ENCODE peak calls at places on chromosomes 3 and 15, in six cellular contexts. Q, B, I, E, D and T are unnamed samples.

GRCh38 chr3:191158247-191158646 is 40.8 kb upstream of the OSTN start:
- DNase-seq in D (no peak), E (no peak), B (no peak), Q (no peak), I (no peak), T (no peak)

GRCh38 chr3:194905696-194906095 is 220.0 kb downstream of the FAM43A start:
- DNase-seq in B (no peak), Q (no peak), I (no peak), E (no peak), D (peak), T (peak)

GRCh38 chr3:130963878-130964277 is 62.7 kb downstream of the ASTE1 start:
- DNase-seq in B (no peak), I (no peak), Q (peak), E (no peak), D (peak), T (peak)

GRCh38 chr15:63191895-63192603 is 2.6 kb downstream of the RAB8B start:
- DNase-seq in I (no peak), D (no peak), Q (no peak), E (no peak), B (no peak), T (no peak)

GRCh38 chr15:44545934-44546802 is 9.2 kb downstream of the EIF3J start:
- DNase-seq in Q (no peak), B (no peak), I (no peak), D (peak), E (no peak), T (peak)

GRCh38 chr3:23324745-23325144 is 121.6 kb downstream of the UBE2E2 start:
- DNase-seq in D (peak), B (no peak), I (no peak), E (no peak), Q (no peak), T (peak)

GRCh38 chr3:39519076-39519475 is 51.6 kb downstream of the MOBP start:
- DNase-seq in I (no peak), Q (no peak), B (no peak), D (no peak), E (no peak), T (no peak)

GRCh38 chr15:80989110-80989517 is 505 bp downstream of the MESD start:
- DNase-seq in E (no peak), D (no peak), B (no peak), Q (no peak), I (no peak), T (no peak)

GRCh38 chr3:64203216-64203615 is 22.1 kb downstream of the PRICKLE2 start:
- DNase-seq in D (peak), I (no peak), Q (no peak), B (no peak), E (no peak), T (no peak)

GRCh38 chr3:156456771-156457224 is 98.1 kb downstream of the SSR3 start:
- DNase-seq in Q (no peak), B (no peak), E (peak), I (no peak), D (peak), T (peak)

GRCh38 chr3:171806200-171807128 is 3.8 kb downstream of the PLD1 start:
- DNase-seq in E (no peak), I (no peak), Q (no peak), B (no peak), D (peak), T (peak)

GRCh38 chr3:186669378-186670084 is 3.7 kb downstream of the HRG start:
- DNase-seq in D (peak), E (no peak), B (no peak), I (no peak), Q (no peak), T (peak)

GRCh38 chr3:179852117-179852886 is 184.4 kb downstream of the PEX5L start:
- DNase-seq in I (no peak), E (no peak), B (no peak), Q (no peak), D (peak), T (peak)

GRCh38 chr3:4989649-4989966 is 10.4 kb downstream of the BHLHE40 start:
- DNase-seq in I (no peak), E (no peak), D (no peak), Q (no peak), B (no peak), T (no peak)

GRCh38 chr3:141699349-141699748 is 38.7 kb upstream of the RNF7 start:
- DNase-seq in D (no peak), B (no peak), Q (no peak), E (no peak), I (no peak), T (no peak)

GRCh38 chr3:37216597-37217097 is 42.3 kb upstream of the LRRFIP2 start:
- DNase-seq in Q (no peak), D (no peak), E (no peak), I (no peak), B (no peak), T (no peak)

GRCh38 chr3:187968883-187969580 is 184.9 kb upstream of the LPP start:
- DNase-seq in I (no peak), D (peak), E (peak), Q (peak), B (no peak), T (peak)

GRCh38 chr3:129623447-129624118 is 17.1 kb upstream of the PLXND1 start:
- DNase-seq in Q (no peak), D (no peak), E (peak), B (no peak), I (peak), T (no peak)

GRCh38 chr3:122294365-122294764 is 30.7 kb upstream of the CSTA start:
- DNase-seq in E (peak), I (no peak), D (no peak), B (no peak), Q (no peak), T (no peak)

GRCh38 chr3:43503067-43503728 is 118.6 kb downstream of the ANO10 start:
- DNase-seq in Q (no peak), I (no peak), E (no peak), D (peak), B (no peak), T (peak)

GRCh38 chr15:70789213-70789612 is 25.9 kb upstream of the UACA start:
- DNase-seq in D (peak), E (no peak), B (no peak), Q (no peak), I (no peak), T (no peak)

GRCh38 chr15:25391971-25392733 is 46.7 kb downstream of the UBE3A start:
- DNase-seq in B (no peak), D (peak), Q (no peak), I (no peak), E (no peak), T (peak)

GRCh38 chr3:156605686-156606605 is 51.0 kb upstream of the SSR3 start:
- DNase-seq in Q (peak), D (peak), E (no peak), I (peak), B (no peak), T (no peak)

GRCh38 chr3:134810850-134811249 is 15.8 kb downstream of the EPHB1 start:
- DNase-seq in E (no peak), Q (no peak), D (no peak), B (no peak), I (no peak), T (no peak)

GRCh38 chr15:45234562-45235235 is 17.3 kb upstream of the SLC28A2 start:
- DNase-seq in B (peak), Q (no peak), I (no peak), E (no peak), D (no peak), T (no peak)

GRCh38 chr3:67090472-67090871 is 92.4 kb downstream of the KBTBD8 start:
- DNase-seq in B (no peak), D (peak), E (no peak), I (no peak), Q (peak), T (peak)

GRCh38 chr15:66007663-66008262 is 138.5 kb downstream of the RAB11A start:
- DNase-seq in Q (no peak), E (no peak), I (no peak), B (no peak), D (no peak), T (no peak)

DNA sequence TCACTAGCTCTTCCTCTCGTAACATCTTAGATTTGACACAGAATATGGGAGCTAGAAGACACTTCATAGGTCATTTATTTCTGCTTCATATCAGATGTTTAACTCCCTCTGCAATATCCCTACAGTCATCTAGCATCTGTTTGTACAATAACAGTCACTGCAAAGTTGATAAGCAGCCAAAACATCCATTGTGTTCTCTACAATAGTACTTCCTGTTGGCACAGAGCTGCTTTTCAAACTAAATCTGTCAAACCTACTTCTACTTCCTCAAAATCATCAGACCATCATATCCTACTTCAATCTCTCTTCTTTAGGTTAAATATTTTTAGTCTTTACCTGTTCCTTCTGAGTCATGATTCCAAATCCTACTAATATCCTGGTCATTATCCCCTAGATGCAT is 233.2 kb downstream of the FGF12 start:
- DNase-seq in Q (no peak), E (no peak), D (peak), I (no peak), B (no peak), T (peak)
- TF ChIP-seq CTCF in Q (no peak), E (no peak), D (no peak), I (no peak), B (no peak), T (no peak)

GRCh38 chr3:52514576-52514975 is 19.1 kb downstream of the NT5DC2 start:
- DNase-seq in D (no peak), B (no peak), Q (no peak), I (no peak), E (no peak), T (no peak)
- TF ChIP-seq CTCF in D (no peak), B (no peak), Q (no peak), I (no peak), E (no peak), T (no peak)

GRCh38 chr15:39213385-39213840 is 367.5 kb upstream of the THBS1 start:
- DNase-seq in E (peak), I (peak), B (no peak), Q (no peak), D (peak), T (peak)

GRCh38 chr15:39215006-39215405 is 365.9 kb upstream of the THBS1 start:
- DNase-seq in I (no peak), B (no peak), D (no peak), E (no peak), Q (no peak), T (no peak)

GRCh38 chr15:39211108-39211979 is 369.5 kb upstream of the THBS1 start:
- DNase-seq in B (no peak), E (no peak), I (no peak), Q (no peak), D (no peak), T (no peak)

GRCh38 chr15:39219608-39220007 is 361.3 kb upstream of the THBS1 start:
- DNase-seq in Q (no peak), D (no peak), E (no peak), B (no peak), I (no peak), T (no peak)

GRCh38 chr15:39216816-39217215 is 364.1 kb upstream of the THBS1 start:
- DNase-seq in B (no peak), Q (no peak), D (no peak), I (no peak), E (no peak), T (no peak)
- TF ChIP-seq CTCF in B (no peak), Q (no peak), D (no peak), I (no peak), E (no peak), T (no peak)

DNA sequence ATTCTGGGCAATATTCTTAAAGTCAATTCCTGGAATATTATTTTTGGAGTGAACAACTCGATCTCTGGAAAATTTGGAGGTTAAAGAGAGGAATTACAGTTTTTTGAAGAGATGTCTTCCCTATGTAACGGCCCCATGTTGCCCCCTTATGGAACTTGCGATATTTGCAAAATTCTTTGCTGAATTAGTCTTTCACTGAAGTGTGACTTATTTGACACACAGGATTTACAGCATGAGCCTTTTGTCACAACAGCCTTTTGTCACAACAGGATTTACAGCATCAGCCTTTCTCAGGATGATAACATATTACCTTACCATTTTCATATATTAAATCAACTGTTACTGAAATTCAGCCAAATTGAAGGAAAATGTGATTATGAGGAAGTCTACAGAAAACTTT is 37.8 kb upstream of the SPTSSB start:
- DNase-seq in E (no peak), I (no peak), B (no peak), Q (no peak), D (peak), T (peak)
- TF ChIP-seq CTCF in E (peak), I (peak), B (peak), Q (peak), D (peak), T (peak)

GRCh38 chr15:34795267-34796081 is at the start of gene ACTC1:
- DNase-seq in I (peak), D (peak), E (no peak), Q (no peak), B (peak), T (peak)
- TF ChIP-seq CTCF in I (no peak), D (no peak), E (no peak), Q (no peak), B (no peak), T (no peak)

DNA sequence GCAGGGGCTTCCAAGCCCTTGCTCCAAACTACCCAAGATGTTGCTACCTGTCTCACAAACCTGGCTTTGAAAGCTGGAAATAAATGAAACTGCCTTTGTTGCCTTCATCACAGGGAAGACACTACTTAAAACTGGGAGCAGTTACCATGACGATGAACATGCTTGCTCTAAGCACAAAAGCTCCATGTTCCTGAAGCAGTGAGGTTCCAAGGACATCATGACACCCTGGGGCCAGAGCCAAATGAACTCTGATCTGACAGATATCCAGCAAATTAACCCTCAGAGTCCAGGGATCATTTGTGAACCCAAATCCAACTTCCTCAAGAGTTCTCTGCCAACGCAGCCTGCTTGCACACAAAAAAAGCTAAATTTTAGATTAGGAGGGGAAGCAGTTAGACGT is 10.7 kb downstream of the TRAIP start:
- DNase-seq in D (no peak), I (no peak), E (no peak), B (no peak), Q (no peak), T (no peak)
- TF ChIP-seq CTCF in D (no peak), I (no peak), E (no peak), B (no peak), Q (no peak), T (no peak)

GRCh38 chr3:112653881-112654300 is 12.9 kb upstream of the CCDC80 start:
- DNase-seq in E (no peak), D (peak), I (peak), B (no peak), Q (no peak), T (peak)

GRCh38 chr3:112653209-112653871 is 12.4 kb upstream of the CCDC80 start:
- DNase-seq in D (peak), B (no peak), E (no peak), I (no peak), Q (no peak), T (peak)

GRCh38 chr3:112656045-112656444 is 15.1 kb upstream of the CCDC80 start:
- DNase-seq in B (no peak), D (peak), Q (no peak), E (no peak), I (no peak), T (no peak)

GRCh38 chr3:112654492-112654891 is 13.5 kb upstream of the CCDC80 start:
- DNase-seq in B (no peak), D (peak), E (no peak), I (no peak), Q (no peak), T (no peak)

GRCh38 chr3:112654979-112655378 is 14.0 kb upstream of the CCDC80 start:
- DNase-seq in B (no peak), D (no peak), Q (no peak), E (no peak), I (no peak), T (no peak)
- TF ChIP-seq CTCF in B (no peak), D (peak), Q (peak), E (no peak), I (no peak), T (no peak)

DNA sequence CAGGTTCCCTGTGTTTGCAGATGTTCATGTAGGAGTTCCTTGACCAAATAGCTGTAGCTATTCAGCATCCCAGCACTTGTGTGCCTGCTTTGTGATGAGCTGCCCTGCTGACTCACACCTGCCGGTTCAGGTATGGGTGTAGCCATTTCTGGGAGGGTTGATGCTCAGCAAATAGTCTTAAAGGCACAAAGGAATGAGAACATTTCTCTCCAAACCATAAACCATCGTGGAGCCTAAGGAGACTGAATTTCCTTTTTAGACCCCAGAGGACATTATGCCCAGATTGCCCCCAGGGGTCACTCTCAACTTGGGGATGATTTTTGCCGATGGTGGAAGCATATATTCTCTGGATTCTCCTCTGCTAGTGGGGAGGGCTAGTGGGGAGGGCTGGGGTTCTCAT is 80.6 kb downstream of the ADAMTSL3 start:
- DNase-seq in B (peak), I (no peak), D (peak), E (no peak), Q (no peak), T (peak)
- TF ChIP-seq CTCF in B (peak), I (peak), D (peak), E (no peak), Q (peak), T (peak)

DNA sequence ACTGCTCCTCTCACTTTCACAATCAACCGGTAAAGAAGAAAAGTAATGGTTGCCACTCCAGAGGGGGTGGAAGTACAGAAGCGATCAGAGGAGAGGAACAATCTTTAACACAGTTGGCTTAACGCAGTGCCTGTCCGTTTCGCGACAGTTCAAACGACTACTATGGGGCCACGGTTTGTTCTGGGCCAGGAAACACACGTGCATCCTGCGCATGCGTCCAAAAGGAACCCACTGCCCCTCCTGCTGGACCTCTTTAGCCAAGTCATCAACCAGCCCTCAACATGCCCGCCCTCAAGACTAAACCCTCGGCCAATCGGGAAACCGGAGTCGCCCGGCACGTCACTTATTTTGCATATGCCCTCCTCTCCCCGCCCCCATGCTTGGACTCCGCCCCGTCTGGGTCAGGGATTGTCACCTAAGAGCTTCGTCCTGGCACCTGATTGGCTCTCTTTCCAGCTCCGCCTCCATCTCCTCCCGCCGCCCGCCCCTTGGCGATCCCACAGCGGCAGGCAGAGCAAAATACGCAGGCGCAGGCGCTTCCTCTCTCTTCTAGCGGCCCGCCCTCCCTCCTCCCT is 345 bp upstream of the CDV3 start:
- DNase-seq in E (peak), D (peak), B (peak), I (peak), Q (peak), T (peak)
- TF ChIP-seq CTCF in E (peak), D (no peak), B (no peak), I (peak), Q (peak), T (no peak)